ENCODE peak calls at places on chromosomes 3 and 15, in seven cellular contexts. One of them, this sample, is unnamed.

GRCh38 chr3:117842086-117842485 is 1132.5 kb downstream of the TUSC7 start:
- DNase-seq in tibial artery: no peak
- DNase-seq in adipocyte: no peak
- DNase-seq in SJCRH30: no peak
- DNase-seq in body of pancreas: no peak
- DNase-seq in lower lobe of right lung: no peak
- DNase-seq in heart right ventricle: no peak
- DNase-seq in this sample: no peak

GRCh38 chr15:28881170-28881569 is 4.6 kb upstream of the APBA2 start:
- DNase-seq in tibial artery: no peak
- DNase-seq in adipocyte: peak; percentile 31
- DNase-seq in SJCRH30: no peak
- DNase-seq in body of pancreas: no peak
- DNase-seq in lower lobe of right lung: no peak
- DNase-seq in heart right ventricle: no peak
- DNase-seq in this sample: no peak

GRCh38 chr15:70442616-70443321 is 320.6 kb downstream of the UACA start:
- DNase-seq in tibial artery: no peak
- DNase-seq in adipocyte: peak; percentile 46
- DNase-seq in SJCRH30: no peak
- DNase-seq in body of pancreas: no peak
- DNase-seq in lower lobe of right lung: no peak
- DNase-seq in heart right ventricle: no peak
- DNase-seq in this sample: no peak

GRCh38 chr3:113088616-113089015 is 97.8 kb downstream of the GTPBP8 start:
- DNase-seq in tibial artery: no peak
- DNase-seq in adipocyte: no peak
- DNase-seq in SJCRH30: no peak
- DNase-seq in body of pancreas: no peak
- DNase-seq in lower lobe of right lung: no peak
- DNase-seq in heart right ventricle: no peak
- DNase-seq in this sample: no peak

GRCh38 chr3:151082880-151083838 is 2.3 kb upstream of the MED12L start:
- DNase-seq in tibial artery: no peak
- DNase-seq in adipocyte: no peak
- DNase-seq in SJCRH30: no peak
- DNase-seq in body of pancreas: no peak
- DNase-seq in lower lobe of right lung: no peak
- DNase-seq in heart right ventricle: no peak
- DNase-seq in this sample: no peak

GRCh38 chr3:29463306-29463705 is 182.4 kb downstream of the RBMS3 start:
- DNase-seq in tibial artery: no peak
- DNase-seq in adipocyte: no peak
- DNase-seq in SJCRH30: no peak
- DNase-seq in body of pancreas: no peak
- DNase-seq in lower lobe of right lung: no peak
- DNase-seq in heart right ventricle: no peak
- DNase-seq in this sample: no peak

GRCh38 chr3:57019057-57019456 is 41.4 kb upstream of the SPATA12 start:
- DNase-seq in tibial artery: no peak
- DNase-seq in adipocyte: no peak
- DNase-seq in SJCRH30: no peak
- DNase-seq in body of pancreas: no peak
- DNase-seq in lower lobe of right lung: no peak
- DNase-seq in heart right ventricle: no peak
- DNase-seq in this sample: no peak

GRCh38 chr3:135218782-135219181 is 423.7 kb downstream of the EPHB1 start:
- DNase-seq in tibial artery: no peak
- DNase-seq in adipocyte: no peak
- DNase-seq in SJCRH30: no peak
- DNase-seq in body of pancreas: no peak
- DNase-seq in lower lobe of right lung: no peak
- DNase-seq in heart right ventricle: no peak
- DNase-seq in this sample: no peak

GRCh38 chr3:125357032-125357658 is 18.0 kb downstream of the ZNF148 start:
- DNase-seq in tibial artery: peak; percentile 62
- DNase-seq in adipocyte: peak; percentile 75
- DNase-seq in SJCRH30: no peak
- DNase-seq in body of pancreas: peak; percentile 36
- DNase-seq in lower lobe of right lung: peak; percentile 66
- DNase-seq in heart right ventricle: peak; percentile 69
- DNase-seq in this sample: peak; percentile 65

GRCh38 chr3:122101646-122102045 is 46.5 kb downstream of the CD86 start:
- DNase-seq in tibial artery: no peak
- DNase-seq in adipocyte: peak; percentile 66
- DNase-seq in SJCRH30: no peak
- DNase-seq in body of pancreas: no peak
- DNase-seq in lower lobe of right lung: no peak
- DNase-seq in heart right ventricle: no peak
- DNase-seq in this sample: no peak

GRCh38 chr3:42844815-42845214 is 30.9 kb downstream of the CYP8B1 start:
- DNase-seq in tibial artery: no peak
- DNase-seq in adipocyte: no peak
- DNase-seq in SJCRH30: no peak
- DNase-seq in body of pancreas: no peak
- DNase-seq in lower lobe of right lung: no peak
- DNase-seq in heart right ventricle: no peak
- DNase-seq in this sample: no peak

GRCh38 chr15:71568226-71568625 is 242.1 kb upstream of the NR2E3 start:
- DNase-seq in tibial artery: no peak
- DNase-seq in adipocyte: no peak
- DNase-seq in SJCRH30: no peak
- DNase-seq in body of pancreas: no peak
- DNase-seq in lower lobe of right lung: no peak
- DNase-seq in heart right ventricle: no peak
- DNase-seq in this sample: no peak

GRCh38 chr3:46221936-46222335 is 13.8 kb upstream of the CCR1 start:
- DNase-seq in tibial artery: no peak
- DNase-seq in adipocyte: no peak
- DNase-seq in SJCRH30: no peak
- DNase-seq in body of pancreas: no peak
- DNase-seq in lower lobe of right lung: no peak
- DNase-seq in heart right ventricle: no peak
- DNase-seq in this sample: no peak

GRCh38 chr3:114462750-114463149 is 168.9 kb downstream of the TIGIT start:
- DNase-seq in tibial artery: no peak
- DNase-seq in adipocyte: no peak
- DNase-seq in SJCRH30: no peak
- DNase-seq in body of pancreas: no peak
- DNase-seq in lower lobe of right lung: no peak
- DNase-seq in heart right ventricle: no peak
- DNase-seq in this sample: no peak

GRCh38 chr15:57251308-57251707 is 125.0 kb upstream of the CGNL1 start:
- DNase-seq in tibial artery: no peak
- DNase-seq in adipocyte: peak; percentile 30
- DNase-seq in SJCRH30: peak; percentile 36
- DNase-seq in body of pancreas: no peak
- DNase-seq in lower lobe of right lung: no peak
- DNase-seq in heart right ventricle: no peak
- DNase-seq in this sample: no peak

GRCh38 chr15:66592505-66593218 is 26.9 kb upstream of the LCTL start:
- DNase-seq in tibial artery: no peak
- DNase-seq in adipocyte: no peak
- DNase-seq in SJCRH30: no peak
- DNase-seq in body of pancreas: no peak
- DNase-seq in lower lobe of right lung: peak; percentile 30
- DNase-seq in heart right ventricle: no peak
- DNase-seq in this sample: no peak

GRCh38 chr3:27749640-27750039 is 27.5 kb upstream of the EOMES start:
- DNase-seq in tibial artery: no peak
- DNase-seq in adipocyte: no peak
- DNase-seq in SJCRH30: no peak
- DNase-seq in body of pancreas: no peak
- DNase-seq in lower lobe of right lung: no peak
- DNase-seq in heart right ventricle: no peak
- DNase-seq in this sample: no peak

GRCh38 chr3:9185046-9185445 is 64.4 kb downstream of the SRGAP3 start:
- DNase-seq in tibial artery: no peak
- DNase-seq in adipocyte: no peak
- DNase-seq in SJCRH30: no peak
- DNase-seq in body of pancreas: no peak
- DNase-seq in lower lobe of right lung: no peak
- DNase-seq in heart right ventricle: no peak
- DNase-seq in this sample: no peak

DNA sequence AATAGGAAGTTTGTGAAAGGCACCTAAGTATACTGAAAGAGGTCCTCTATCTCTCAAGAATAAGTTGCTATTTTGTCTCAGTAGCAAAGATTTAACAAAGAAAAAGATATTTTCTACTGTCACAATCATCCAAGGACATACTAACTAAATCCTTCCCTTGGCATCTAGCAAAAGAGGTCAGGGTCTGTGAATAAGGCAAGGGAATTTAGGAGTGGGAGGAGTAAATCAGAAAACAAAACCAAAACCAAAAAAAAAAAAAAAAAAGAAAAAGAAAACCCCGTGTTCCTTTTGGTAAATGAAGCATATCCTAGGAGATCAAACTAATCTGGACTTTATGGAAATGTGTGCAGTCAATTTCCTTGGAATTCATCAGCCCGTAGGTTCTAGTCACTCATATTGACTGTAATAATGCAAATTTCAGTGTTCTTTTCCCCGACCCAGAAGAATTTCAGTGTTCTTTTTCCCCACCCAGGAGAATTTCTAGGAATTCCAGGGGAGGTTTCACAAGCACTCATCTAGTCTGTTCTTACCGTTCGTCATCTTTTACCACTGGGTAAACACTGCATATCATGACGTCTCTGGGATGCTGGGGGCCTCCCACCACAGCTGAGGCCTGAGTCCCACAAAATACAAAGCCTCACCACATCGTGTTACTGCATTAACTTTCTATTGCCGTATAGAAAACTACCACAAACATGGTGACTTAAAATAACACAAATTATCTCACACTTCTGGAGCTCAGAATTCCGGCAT is 113.8 kb upstream of the CCDC54 start:
- DNase-seq in tibial artery: no peak
- DNase-seq in adipocyte: peak; percentile 39
- DNase-seq in SJCRH30: no peak
- DNase-seq in body of pancreas: no peak
- DNase-seq in lower lobe of right lung: no peak
- DNase-seq in heart right ventricle: no peak
- DNase-seq in this sample: peak; percentile 20
- H3K4me3 ChIP-seq in tibial artery: no peak overlapping the region
- H3K4me3 ChIP-seq in adipocyte: peak overlapping the region; percentile 83
- H3K4me3 ChIP-seq in SJCRH30: no peak overlapping the region
- H3K4me3 ChIP-seq in body of pancreas: no peak overlapping the region
- H3K4me3 ChIP-seq in lower lobe of right lung: no peak overlapping the region
- H3K4me3 ChIP-seq in heart right ventricle: peak overlapping the region; percentile 42
- H3K4me3 ChIP-seq in this sample: peak overlapping the region; percentile 26

DNA sequence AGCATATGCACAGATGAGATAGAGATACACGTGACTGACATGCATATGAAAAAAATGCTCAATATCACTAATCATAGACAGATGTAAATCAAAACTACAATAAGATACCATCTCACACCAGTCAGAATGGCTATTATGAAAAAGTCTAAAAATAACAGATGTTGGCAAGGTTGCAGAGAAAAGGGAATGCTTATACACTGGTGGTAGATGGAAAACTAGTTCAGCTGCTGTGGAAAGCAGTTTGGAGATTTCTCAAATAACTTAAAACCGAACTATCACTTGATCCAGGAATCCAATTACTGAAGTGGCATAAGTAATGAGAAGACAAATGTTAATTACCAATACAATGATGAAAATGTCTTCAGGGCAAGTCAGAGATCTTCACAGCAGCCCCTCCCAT is 71.3 kb upstream of the PLSCR4 start:
- DNase-seq in tibial artery: no peak
- DNase-seq in adipocyte: peak; percentile 47
- DNase-seq in SJCRH30: no peak
- DNase-seq in body of pancreas: no peak
- DNase-seq in lower lobe of right lung: no peak
- DNase-seq in heart right ventricle: no peak
- DNase-seq in this sample: no peak
- H3K4me1 ChIP-seq in tibial artery: peaks cover 4% of the 10 kb centered on the region
- H3K4me1 ChIP-seq in adipocyte: peaks cover 6% of the 10 kb centered on the region
- H3K4me1 ChIP-seq in SJCRH30: no peaks in the 10 kb centered on the region
- H3K4me1 ChIP-seq in body of pancreas: no peaks in the 10 kb centered on the region
- H3K4me1 ChIP-seq in lower lobe of right lung: no peaks in the 10 kb centered on the region
- H3K4me1 ChIP-seq in heart right ventricle: no peaks in the 10 kb centered on the region
- H3K4me1 ChIP-seq in this sample: no peaks in the 10 kb centered on the region

GRCh38 chr15:25067725-25068309 is 113.0 kb downstream of the SNRPN start:
- DNase-seq in tibial artery: no peak
- DNase-seq in adipocyte: no peak
- DNase-seq in SJCRH30: no peak
- DNase-seq in body of pancreas: no peak
- DNase-seq in lower lobe of right lung: no peak
- DNase-seq in heart right ventricle: no peak
- DNase-seq in this sample: no peak
- H3K9me3 ChIP-seq in tibial artery: peaks cover 67% of the 10 kb centered on the region
- H3K9me3 ChIP-seq in adipocyte: peaks cover 100% of the 10 kb centered on the region
- H3K9me3 ChIP-seq in SJCRH30: peaks cover 5% of the 10 kb centered on the region
- H3K9me3 ChIP-seq in body of pancreas: peaks cover 100% of the 10 kb centered on the region
- H3K9me3 ChIP-seq in lower lobe of right lung: peaks cover 100% of the 10 kb centered on the region
- H3K9me3 ChIP-seq in heart right ventricle: peaks cover 100% of the 10 kb centered on the region
- H3K9me3 ChIP-seq in this sample: peaks cover 100% of the 10 kb centered on the region

GRCh38 chr15:34755419-34755773 is 598 bp upstream of the GJD2 start:
- DNase-seq in tibial artery: no peak
- DNase-seq in adipocyte: no peak
- DNase-seq in SJCRH30: no peak
- DNase-seq in body of pancreas: no peak
- DNase-seq in lower lobe of right lung: no peak
- DNase-seq in heart right ventricle: no peak
- DNase-seq in this sample: no peak

GRCh38 chr15:34754171-34754580 is 622 bp downstream of the GJD2 start:
- DNase-seq in tibial artery: no peak
- DNase-seq in adipocyte: no peak
- DNase-seq in SJCRH30: no peak
- DNase-seq in body of pancreas: no peak
- DNase-seq in lower lobe of right lung: no peak
- DNase-seq in heart right ventricle: no peak
- DNase-seq in this sample: no peak

GRCh38 chr15:34754674-34755418 is at the start of gene GJD2:
- DNase-seq in tibial artery: no peak
- DNase-seq in adipocyte: no peak
- DNase-seq in SJCRH30: no peak
- DNase-seq in body of pancreas: no peak
- DNase-seq in lower lobe of right lung: no peak
- DNase-seq in heart right ventricle: no peak
- DNase-seq in this sample: no peak

GRCh38 chr15:34757262-34757661 is 2.5 kb upstream of the GJD2 start:
- DNase-seq in tibial artery: no peak
- DNase-seq in adipocyte: no peak
- DNase-seq in SJCRH30: no peak
- DNase-seq in body of pancreas: no peak
- DNase-seq in lower lobe of right lung: no peak
- DNase-seq in heart right ventricle: no peak
- DNase-seq in this sample: no peak

DNA sequence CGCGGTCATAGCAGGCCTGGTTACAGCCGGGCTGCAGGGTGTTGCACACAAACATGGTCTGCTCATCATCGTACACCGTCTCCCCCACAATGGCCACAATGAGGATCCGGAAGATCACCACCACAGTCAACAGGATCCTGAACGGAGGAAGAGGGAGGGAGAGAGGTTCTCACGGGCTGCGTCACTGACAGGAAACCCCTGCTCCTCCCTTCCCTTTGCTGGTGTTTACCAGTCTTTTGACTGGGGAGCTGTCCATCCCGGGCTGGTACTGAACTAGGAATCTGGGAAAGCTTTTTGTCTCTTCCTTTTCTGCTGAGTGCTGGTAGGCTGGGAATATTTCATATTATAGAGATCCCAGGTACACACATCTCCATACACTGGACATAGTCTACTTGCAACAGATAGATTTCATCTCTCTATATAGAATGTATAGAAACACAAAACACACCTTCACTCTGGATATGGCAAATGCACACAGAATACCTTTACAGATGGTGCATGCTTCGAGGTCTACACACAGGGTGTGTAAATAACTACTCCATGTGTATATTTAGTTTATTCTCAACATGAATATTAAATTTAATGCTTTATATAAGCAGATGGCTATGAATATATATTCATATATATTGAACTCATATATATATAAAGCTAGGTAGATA is 1.4 kb downstream of the GJD2 start:
- DNase-seq in tibial artery: no peak
- DNase-seq in adipocyte: peak; percentile 69
- DNase-seq in SJCRH30: peak; percentile 76
- DNase-seq in body of pancreas: peak; percentile 29
- DNase-seq in lower lobe of right lung: no peak
- DNase-seq in heart right ventricle: no peak
- DNase-seq in this sample: no peak
- H3K4me3 ChIP-seq in tibial artery: no peak overlapping the region
- H3K4me3 ChIP-seq in adipocyte: no peak overlapping the region
- H3K4me3 ChIP-seq in SJCRH30: no peak overlapping the region
- H3K4me3 ChIP-seq in body of pancreas: no peak overlapping the region
- H3K4me3 ChIP-seq in lower lobe of right lung: no peak overlapping the region
- H3K4me3 ChIP-seq in heart right ventricle: no peak overlapping the region
- H3K4me3 ChIP-seq in this sample: no peak overlapping the region

This sample was measured in ovary.